ENCODE peak calls at places on chromosomes 12 and 14, in ten cellular contexts. Z is tibial artery, A is cardiac muscle cell, M is A549, L is astrocyte of the cerebellum, J is SK-N-SH, F is left lung, R is kidney epithelial cell, D is mucosa of descending colon, H is lower lobe of right lung. G is an unnamed sample.
A peak's percentile ranks its signal among the peaks of the same experiment; 100 is the strongest.

GRCh38 chr12:1013618-1014489 is 22.8 kb downstream of the ERC1 start:
- DNase-seq in Z (peak; percentile 27), A (no peak), M (peak; percentile 80), L (peak; percentile 66), J (no peak), F (no peak), R (peak; percentile 79), D (no peak), H (no peak), G (peak; percentile 91)

GRCh38 chr12:113647048-113647447 is 175.4 kb upstream of the LHX5 start:
- DNase-seq in Z (no peak), A (no peak), M (peak; percentile 29), L (no peak), J (peak; percentile 49), F (no peak), R (no peak), D (no peak), H (no peak), G (no peak)

GRCh38 chr14:59214702-59215302 is 26.3 kb downstream of the DAAM1 start:
- DNase-seq in Z (no peak), A (no peak), M (no peak), L (no peak), J (no peak), F (no peak), R (no peak), D (no peak), H (no peak), G (no peak)

GRCh38 chr14:53549956-53550355 is 396.8 kb upstream of the DDHD1 start:
- DNase-seq in Z (no peak), A (no peak), M (no peak), L (no peak), J (no peak), F (no peak), R (no peak), D (no peak), H (no peak), G (no peak)

GRCh38 chr12:8033153-8034044 is 883 bp downstream of the FOXJ2 start:
- DNase-seq in Z (peak; percentile 78), A (peak; percentile 65), M (peak; percentile 60), L (no peak), J (peak; percentile 74), F (no peak), R (no peak), D (peak; percentile 60), H (no peak), G (peak; percentile 29)

GRCh38 chr12:70048521-70049245 is 194.6 kb upstream of the CNOT2 start:
- DNase-seq in Z (no peak), A (no peak), M (no peak), L (no peak), J (no peak), F (no peak), R (no peak), D (no peak), H (no peak), G (no peak)

GRCh38 chr12:33588082-33588712 is 148.6 kb upstream of the SYT10 start:
- DNase-seq in Z (peak; percentile 57), A (no peak), M (peak; percentile 49), L (no peak), J (no peak), F (no peak), R (no peak), D (no peak), H (no peak), G (peak; percentile 82)

GRCh38 chr12:26122681-26123481 is 2.0 kb downstream of the BHLHE41 start:
- DNase-seq in Z (peak; percentile 87), A (peak; percentile 63), M (peak; percentile 70), L (peak; percentile 67), J (peak; percentile 74), F (peak; percentile 85), R (peak; percentile 25), D (peak; percentile 76), H (peak; percentile 59), G (peak; percentile 85)

GRCh38 chr12:127277882-127278281 is 989.1 kb upstream of the TMEM132C start:
- DNase-seq in Z (no peak), A (no peak), M (no peak), L (no peak), J (no peak), F (no peak), R (no peak), D (no peak), H (no peak), G (no peak)

GRCh38 chr12:127280393-127281275 is 986.3 kb upstream of the TMEM132C start:
- DNase-seq in Z (no peak), A (peak; percentile 81), M (peak; percentile 54), L (no peak), J (peak; percentile 33), F (peak; percentile 87), R (no peak), D (peak; percentile 81), H (peak; percentile 75), G (peak; percentile 30)

GRCh38 chr12:127273621-127274020 is 993.3 kb upstream of the TMEM132C start:
- DNase-seq in Z (no peak), A (no peak), M (no peak), L (no peak), J (no peak), F (no peak), R (peak; percentile 47), D (no peak), H (no peak), G (no peak)

GRCh38 chr12:127282786-127283565 is 984.0 kb upstream of the TMEM132C start:
- DNase-seq in Z (no peak), A (no peak), M (no peak), L (no peak), J (no peak), F (no peak), R (no peak), D (no peak), H (no peak), G (peak; percentile 12)

DNA sequence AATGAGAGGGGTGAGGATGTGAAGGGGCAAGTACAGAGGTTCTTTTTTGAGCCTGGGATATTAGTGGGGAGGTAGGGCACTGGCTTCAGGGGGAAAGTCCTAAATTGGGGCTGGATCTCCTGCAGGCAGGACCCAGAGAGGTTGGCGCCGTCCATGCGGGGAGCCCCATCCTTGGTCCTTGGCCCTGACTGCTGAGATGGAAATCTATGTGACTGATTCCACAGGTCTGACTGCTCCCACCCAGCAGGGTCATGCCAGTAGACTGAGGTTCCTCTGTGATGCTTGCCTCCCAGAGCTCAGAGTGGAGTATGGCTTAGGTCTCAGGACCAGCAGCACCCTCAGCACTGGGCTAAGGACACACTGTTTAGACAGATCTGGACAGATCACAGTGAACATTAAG is 988.6 kb upstream of the TMEM132C start:
- DNase-seq in Z (no peak), A (no peak), M (no peak), L (no peak), J (no peak), F (no peak), R (no peak), D (no peak), H (no peak), G (no peak)
- H3K4me3 ChIP-seq in Z (no peak overlapping the region), A (no peak overlapping the region), M (no peak overlapping the region), L (no peak overlapping the region), J (no peak overlapping the region), F (no peak overlapping the region), R (no peak overlapping the region), D (no peak overlapping the region), H (no peak overlapping the region), G (no peak overlapping the region)

DNA sequence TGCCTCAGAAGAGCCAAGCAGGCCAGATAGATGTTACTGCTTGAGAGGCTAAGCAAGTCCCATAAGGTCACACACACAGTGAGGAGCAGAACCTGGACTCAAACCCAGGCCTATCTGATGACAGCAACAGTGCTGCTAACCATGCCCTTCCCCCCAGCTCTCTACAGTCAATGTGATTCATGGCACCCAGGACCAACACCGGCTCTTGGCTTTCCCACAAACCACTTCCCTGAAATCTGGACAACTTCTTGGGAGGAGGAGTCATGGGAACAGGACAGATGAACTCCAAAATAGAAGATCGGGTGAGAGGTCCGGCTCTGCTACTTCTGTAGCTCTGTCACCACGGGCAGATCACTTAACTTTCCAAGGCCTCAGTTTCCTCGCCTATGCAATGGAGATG is 716 bp upstream of the PTGDR start:
- DNase-seq in Z (peak; percentile 27), A (no peak), M (no peak), L (no peak), J (no peak), F (no peak), R (no peak), D (peak; percentile 27), H (no peak), G (no peak)
- H3K4me3 ChIP-seq in Z (no peak overlapping the region), A (no peak overlapping the region), M (no peak overlapping the region), L (no peak overlapping the region), J (no peak overlapping the region), F (no peak overlapping the region), R (no peak overlapping the region), D (no peak overlapping the region), H (no peak overlapping the region), G (no peak overlapping the region)

GRCh38 chr12:5395443-5396401 is 36.2 kb upstream of the NTF3 start:
- DNase-seq in Z (no peak), A (no peak), M (no peak), L (no peak), J (no peak), F (no peak), R (no peak), D (peak; percentile 29), H (no peak), G (no peak)

GRCh38 chr12:5392961-5393360 is 38.9 kb upstream of the NTF3 start:
- DNase-seq in Z (no peak), A (no peak), M (no peak), L (no peak), J (no peak), F (no peak), R (no peak), D (no peak), H (no peak), G (no peak)

GRCh38 chr12:5402009-5402408 is 29.9 kb upstream of the NTF3 start:
- DNase-seq in Z (no peak), A (no peak), M (no peak), L (no peak), J (no peak), F (no peak), R (no peak), D (no peak), H (no peak), G (no peak)

GRCh38 chr12:5391638-5392037 is 40.3 kb upstream of the NTF3 start:
- DNase-seq in Z (no peak), A (no peak), M (no peak), L (no peak), J (no peak), F (no peak), R (peak; percentile 31), D (no peak), H (no peak), G (no peak)

DNA sequence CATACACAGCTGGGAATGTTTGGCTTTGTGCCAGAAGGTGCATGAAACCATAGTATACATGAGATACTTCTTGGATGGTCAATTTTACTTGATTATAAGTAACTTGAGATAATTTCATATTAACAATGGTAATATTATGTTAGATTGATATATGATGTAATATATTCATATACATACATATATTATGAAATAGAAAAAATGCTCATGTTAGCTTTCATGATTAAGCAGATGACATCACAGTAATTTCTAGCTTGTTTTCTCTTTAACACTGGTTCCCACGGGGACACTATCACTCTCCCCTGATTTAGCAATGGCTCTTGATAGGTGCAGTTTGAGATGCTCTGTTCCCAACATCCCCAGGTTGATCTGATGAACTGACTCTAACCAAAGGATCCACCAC is 35.4 kb upstream of the NTF3 start:
- DNase-seq in Z (no peak), A (no peak), M (no peak), L (no peak), J (no peak), F (no peak), R (no peak), D (no peak), H (no peak), G (no peak)
- H3K4me3 ChIP-seq in Z (no peak overlapping the region), A (no peak overlapping the region), M (no peak overlapping the region), L (no peak overlapping the region), J (no peak overlapping the region), F (no peak overlapping the region), R (no peak overlapping the region), D (no peak overlapping the region), H (no peak overlapping the region), G (no peak overlapping the region)

GRCh38 chr12:104620761-104621531 is 164.2 kb downstream of the CHST11 start:
- DNase-seq in Z (no peak), A (no peak), M (no peak), L (no peak), J (peak; percentile 73), F (no peak), R (no peak), D (no peak), H (no peak), G (no peak)

GRCh38 chr12:104622942-104623341 is 166.2 kb downstream of the CHST11 start:
- DNase-seq in Z (no peak), A (no peak), M (no peak), L (no peak), J (no peak), F (no peak), R (no peak), D (no peak), H (no peak), G (peak; percentile 67)

GRCh38 chr12:104615048-104615561 is 158.4 kb downstream of the CHST11 start:
- DNase-seq in Z (peak; percentile 54), A (peak; percentile 24), M (no peak), L (no peak), J (no peak), F (no peak), R (no peak), D (peak; percentile 32), H (no peak), G (no peak)

GRCh38 chr12:104618691-104619090 is 161.9 kb downstream of the CHST11 start:
- DNase-seq in Z (no peak), A (no peak), M (no peak), L (no peak), J (no peak), F (no peak), R (no peak), D (no peak), H (no peak), G (no peak)

DNA sequence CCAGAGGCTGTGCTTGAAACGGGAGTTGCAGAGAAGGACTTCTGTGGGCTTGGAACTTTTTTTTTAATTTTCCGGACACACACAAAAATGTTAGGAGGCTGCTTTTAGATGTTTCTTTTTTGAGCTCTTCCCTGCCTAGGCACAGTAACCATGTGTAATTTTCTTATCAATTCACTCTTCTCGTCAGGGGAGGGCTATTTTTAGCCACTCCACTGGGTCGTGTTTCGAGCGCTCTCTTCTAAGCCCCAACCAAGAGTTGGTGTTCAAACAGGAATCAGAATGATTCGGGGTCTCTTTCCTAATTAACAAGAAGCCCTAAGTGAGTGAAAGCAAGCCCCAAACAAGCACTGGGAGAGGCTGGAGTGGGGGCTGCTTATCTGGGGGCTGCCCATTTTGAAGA is 162.6 kb downstream of the CHST11 start:
- DNase-seq in Z (no peak), A (no peak), M (no peak), L (no peak), J (no peak), F (no peak), R (no peak), D (no peak), H (no peak), G (no peak)
- H3K4me3 ChIP-seq in Z (no peak overlapping the region), A (no peak overlapping the region), M (no peak overlapping the region), L (no peak overlapping the region), J (no peak overlapping the region), F (no peak overlapping the region), R (no peak overlapping the region), D (no peak overlapping the region), H (no peak overlapping the region), G (no peak overlapping the region)

G was measured in choroid plexus epithelial cell.